ENCODE peak calls at places on chromosome 19, in six cellular contexts. Y is astrocyte of the spinal cord, J is breast epithelium, V is Caco-2, B is PC-3, X is heart right ventricle. Q is an unnamed sample.

GRCh38 chr19:5801796-5802616 is 2.9 kb upstream of the NRTN start:
- DNase-seq in V (no peak), B (no peak), Y (peak), X (no peak), J (no peak), Q (no peak)

GRCh38 chr19:15464394-15465385 is at the start of gene RASAL3:
- DNase-seq in Y (no peak), J (no peak), V (no peak), X (peak), B (no peak), Q (no peak)

GRCh38 chr19:19745496-19746285 is 12.8 kb upstream of the ZNF14 start:
- DNase-seq in J (no peak), V (no peak), B (no peak), X (no peak), Y (no peak), Q (no peak)

GRCh38 chr19:16542894-16543498 is 759 bp upstream of the CHERP start:
- DNase-seq in J (no peak), V (no peak), Y (no peak), B (no peak), X (no peak), Q (no peak)

GRCh38 chr19:4870025-4870700 is 2.7 kb upstream of the PLIN3 start:
- DNase-seq in X (peak), Y (peak), V (peak), J (no peak), B (peak), Q (no peak)

GRCh38 chr19:16886305-16886880 is 2.4 kb upstream of the F2RL3 start:
- DNase-seq in X (peak), Y (no peak), V (peak), B (peak), J (no peak), Q (no peak)

GRCh38 chr19:44588753-44589112 is 24.6 kb upstream of the IGSF23 start:
- DNase-seq in X (no peak), J (no peak), Y (no peak), V (no peak), B (peak), Q (no peak)

GRCh38 chr19:18385675-18386542 is at the start of gene GDF15:
- DNase-seq in B (peak), X (peak), V (peak), J (peak), Y (peak), Q (no peak)

GRCh38 chr19:18775586-18776287 is 15.4 kb downstream of the COMP start:
- DNase-seq in Y (peak), B (peak), V (no peak), J (no peak), X (no peak), Q (no peak)

GRCh38 chr19:56964526-56964925 is 124.0 kb upstream of the PEG3 start:
- DNase-seq in Y (no peak), J (no peak), V (no peak), X (no peak), B (no peak), Q (no peak)

GRCh38 chr19:45809643-45810159 is 5.4 kb downstream of the RSPH6A start:
- DNase-seq in J (no peak), B (peak), X (no peak), Y (peak), V (no peak), Q (no peak)

GRCh38 chr19:246551-246950 is 44.7 kb downstream of the PLPP2 start:
- DNase-seq in V (no peak), J (no peak), Y (no peak), X (no peak), B (no peak), Q (no peak)

GRCh38 chr19:12733907-12734214 is 623 bp downstream of the TRIR start:
- DNase-seq in B (no peak), V (no peak), X (no peak), Y (no peak), J (no peak), Q (no peak)

GRCh38 chr19:36421749-36422481 is 3.5 kb upstream of the ZFP82 start:
- DNase-seq in B (no peak), Y (peak), V (no peak), J (no peak), X (no peak), Q (no peak)

GRCh38 chr19:46984077-46985010 is 35.3 kb upstream of the NPAS1 start:
- DNase-seq in V (no peak), J (no peak), Y (no peak), B (peak), X (peak), Q (no peak)

GRCh38 chr19:50358483-50359431 is 6.7 kb downstream of the NAPSA start:
- DNase-seq in B (peak), J (no peak), X (peak), Y (peak), V (no peak), Q (peak)

GRCh38 chr19:13093407-13094284 is 9.0 kb downstream of the LYL1 start:
- DNase-seq in J (peak), B (peak), V (peak), X (peak), Y (peak), Q (peak)

GRCh38 chr19:18513868-18514267 is 8.0 kb downstream of the ELL start:
- DNase-seq in X (peak), Y (no peak), J (no peak), V (no peak), B (no peak), Q (no peak)

GRCh38 chr19:33819875-33820781 is 23.5 kb downstream of the KCTD15 start:
- DNase-seq in V (peak), B (peak), J (no peak), Y (peak), X (peak), Q (peak)

GRCh38 chr19:47994209-47994802 is at the start of gene ELSPBP1:
- DNase-seq in V (no peak), J (no peak), Y (no peak), X (no peak), B (no peak), Q (no peak)

GRCh38 chr19:20611866-20612265 is 46.3 kb upstream of the ZNF737 start:
- DNase-seq in J (no peak), B (no peak), V (no peak), Y (no peak), X (no peak), Q (no peak)

GRCh38 chr19:50537769-50538230 is 24.1 kb upstream of the ASPDH start:
- DNase-seq in V (peak), B (peak), X (peak), Y (peak), J (peak), Q (peak)

GRCh38 chr19:19270749-19271571 is 2.1 kb downstream of the TM6SF2 start:
- DNase-seq in V (no peak), X (no peak), B (no peak), Y (no peak), J (no peak), Q (no peak)

GRCh38 chr19:45474191-45474940 is 6.6 kb downstream of the FOSB start:
- DNase-seq in V (peak), J (no peak), Y (peak), X (no peak), B (no peak), Q (peak)

GRCh38 chr19:35301961-35302360 is 10.0 kb downstream of the MAG start:
- DNase-seq in J (no peak), V (no peak), B (no peak), Y (no peak), X (no peak), Q (no peak)

GRCh38 chr19:32581704-32582164 is 744 bp downstream of the PDCD5 start:
- DNase-seq in V (peak), B (peak), J (no peak), X (peak), Y (peak), Q (no peak)

GRCh38 chr19:54572696-54573311 is 786 bp upstream of the LILRA2 start:
- DNase-seq in Y (no peak), V (no peak), X (no peak), J (no peak), B (no peak), Q (no peak)

GRCh38 chr19:19155495-19156219 is 14.4 kb downstream of the MEF2B start:
- DNase-seq in X (no peak), J (no peak), V (no peak), Y (no peak), B (no peak), Q (no peak)

GRCh38 chr19:36418287-36419001 is at the start of gene ZFP82:
- DNase-seq in J (peak), Y (peak), V (peak), X (peak), B (peak), Q (peak)

GRCh38 chr19:23075031-23075733 is 41.6 kb upstream of the ZNF730 start:
- DNase-seq in J (no peak), X (peak), B (peak), Y (peak), V (peak), Q (no peak)

GRCh38 chr19:57171551-57172081 is 4.3 kb upstream of the DUXA start:
- DNase-seq in Y (peak), X (peak), B (peak), V (no peak), J (no peak), Q (peak)

GRCh38 chr19:5627395-5627904 is 4.6 kb downstream of the SAFB start:
- DNase-seq in V (no peak), B (no peak), Y (no peak), J (no peak), X (peak), Q (no peak)

GRCh38 chr19:392375-392970 is 16.5 kb downstream of the C2CD4C start:
- DNase-seq in Y (no peak), B (no peak), X (no peak), J (no peak), V (no peak), Q (no peak)

GRCh38 chr19:27975419-27976005 is 1237.4 kb downstream of the UQCRFS1 start:
- DNase-seq in J (no peak), X (no peak), V (no peak), B (no peak), Y (no peak), Q (no peak)
- TF ChIP-seq CTCF in J (no peak), X (no peak), V (no peak), B (no peak), Y (no peak), Q (no peak)

DNA sequence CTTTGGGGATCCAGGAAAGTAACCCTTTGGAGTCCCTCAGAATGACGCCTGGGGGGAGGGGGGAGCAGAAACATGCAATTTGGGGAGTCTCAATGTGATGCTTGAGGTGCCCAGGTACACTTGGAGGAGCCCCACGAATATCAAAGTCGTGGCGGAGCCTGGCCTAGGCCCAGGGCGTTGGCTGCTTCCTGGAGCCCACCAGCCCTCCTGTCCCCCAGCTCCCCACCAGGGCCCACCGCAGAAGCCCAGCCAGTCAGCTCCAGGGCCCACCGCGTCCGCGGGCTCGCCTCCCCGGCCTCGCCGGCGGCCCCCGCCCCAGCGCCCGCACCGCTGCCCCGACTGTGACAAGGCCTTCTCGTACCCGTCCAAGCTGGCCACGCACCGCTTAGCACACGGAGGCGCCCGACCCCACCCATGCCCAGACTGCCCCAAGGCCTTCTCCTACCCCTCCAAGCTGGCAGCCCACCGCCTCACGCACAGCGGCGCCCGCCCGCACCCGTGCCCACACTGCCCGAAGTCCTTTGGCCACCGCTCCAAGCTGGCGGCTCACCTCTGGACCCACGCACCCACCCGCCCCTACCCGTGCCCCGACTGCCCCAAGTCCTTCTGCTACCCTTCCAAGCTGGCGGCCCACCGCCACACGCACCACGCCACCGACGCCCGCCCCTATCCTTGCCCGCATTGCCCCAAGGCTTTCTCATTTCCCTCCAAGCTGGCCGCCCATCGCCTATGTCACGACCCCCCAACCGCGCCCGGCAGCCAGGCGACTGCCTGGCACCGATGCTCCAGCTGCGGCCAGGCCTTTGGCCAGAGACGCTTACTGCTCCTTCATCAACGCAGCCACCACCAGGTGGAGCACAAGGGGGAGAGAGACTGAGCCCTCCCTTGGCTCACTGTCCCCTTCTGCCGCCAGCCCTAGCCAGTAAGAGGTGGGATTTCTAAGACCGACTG is 2.1 kb downstream of the ZNF575 start:
- DNase-seq in Y (peak), V (peak), X (peak), J (peak), B (peak), Q (peak)
- TF ChIP-seq CTCF in Y (peak), V (peak), X (peak), J (peak), B (peak), Q (peak)

DNA sequence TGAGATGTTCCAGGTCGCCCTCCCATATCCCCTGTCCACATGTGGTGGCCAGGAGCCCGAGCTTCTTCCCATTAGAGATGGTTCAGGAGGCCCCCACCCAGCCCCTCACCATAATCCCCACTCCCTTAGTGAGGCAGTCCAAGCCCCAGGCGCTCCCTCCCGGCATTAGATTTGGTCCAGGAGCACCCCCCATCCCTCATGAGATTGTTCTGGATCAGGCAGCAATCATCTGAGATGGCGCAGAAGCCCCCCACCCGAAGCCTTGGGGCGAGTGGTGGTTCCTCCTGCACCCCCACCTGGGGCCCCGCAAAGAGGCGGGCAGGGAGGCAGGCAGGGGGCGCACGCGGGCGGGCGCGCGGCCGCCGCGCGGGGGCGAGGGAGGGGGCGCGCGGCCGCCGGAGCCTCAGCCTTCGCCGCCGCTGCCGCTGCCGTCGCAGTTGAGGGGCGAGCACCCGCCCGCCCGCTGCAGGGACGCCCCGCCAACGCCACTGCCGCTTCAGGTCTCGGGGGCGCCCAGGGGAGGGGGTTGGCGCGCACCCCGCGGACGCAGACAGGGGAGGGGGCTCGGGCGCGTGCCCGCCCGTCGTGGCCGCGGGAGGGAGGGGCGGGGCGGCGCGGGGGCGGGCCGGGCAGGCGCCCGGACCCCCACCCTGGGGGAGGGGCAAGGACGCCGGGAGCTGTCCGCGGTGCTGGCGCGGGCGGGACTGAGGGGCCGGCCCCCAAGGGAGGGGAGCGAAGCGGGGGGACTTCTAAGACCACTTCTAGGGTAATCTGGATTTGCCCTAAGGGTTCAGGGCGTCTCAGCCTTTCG is 46.4 kb upstream of the SHKBP1 start:
- DNase-seq in B (no peak), Y (no peak), V (peak), J (no peak), X (peak), Q (peak)
- TF ChIP-seq CTCF in B (peak), Y (peak), V (peak), J (no peak), X (no peak), Q (no peak)

DNA sequence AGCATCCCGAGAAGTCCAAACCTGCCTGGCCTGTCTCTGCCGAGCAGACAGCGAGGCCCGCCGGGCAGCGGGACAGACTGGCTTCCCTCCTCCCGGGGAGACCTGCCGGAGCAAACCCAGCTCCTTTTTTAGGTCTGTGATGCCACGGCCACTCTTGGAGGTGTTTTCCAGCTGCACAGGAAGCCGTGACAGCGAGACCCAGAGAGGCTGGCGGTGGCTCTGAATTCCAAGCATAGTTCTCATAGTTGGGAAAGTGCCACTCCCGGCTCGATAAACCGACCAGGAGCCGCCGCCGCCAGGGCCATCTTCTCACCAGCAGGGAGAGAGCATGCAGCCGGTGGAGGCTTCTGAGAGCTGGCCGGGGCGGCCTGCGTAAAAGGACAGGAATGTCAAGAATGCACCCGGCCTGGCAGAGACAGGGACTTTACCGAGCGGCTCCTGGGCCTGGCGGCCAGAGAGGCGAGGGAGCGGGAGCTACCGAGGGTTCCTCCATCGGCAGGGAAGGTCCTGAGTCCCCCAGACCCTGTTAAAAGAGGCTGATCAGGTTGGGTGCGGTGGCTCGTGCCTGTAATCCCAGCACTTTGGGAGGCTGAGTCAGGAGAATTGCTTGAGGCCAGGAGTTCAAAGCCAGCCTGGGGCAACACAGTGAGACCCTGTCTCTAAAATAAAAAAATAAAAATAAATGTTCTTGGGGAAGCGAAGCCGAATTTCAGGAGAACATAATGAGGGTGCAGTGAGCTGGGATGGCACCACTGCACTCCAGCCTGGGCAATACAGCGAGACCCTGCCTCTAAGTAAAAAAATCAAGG is 64.9 kb downstream of the GADD45B start:
- DNase-seq in Y (peak), X (peak), B (peak), J (peak), V (peak), Q (no peak)
- TF ChIP-seq CTCF in Y (peak), X (no peak), B (no peak), J (peak), V (peak), Q (no peak)

DNA sequence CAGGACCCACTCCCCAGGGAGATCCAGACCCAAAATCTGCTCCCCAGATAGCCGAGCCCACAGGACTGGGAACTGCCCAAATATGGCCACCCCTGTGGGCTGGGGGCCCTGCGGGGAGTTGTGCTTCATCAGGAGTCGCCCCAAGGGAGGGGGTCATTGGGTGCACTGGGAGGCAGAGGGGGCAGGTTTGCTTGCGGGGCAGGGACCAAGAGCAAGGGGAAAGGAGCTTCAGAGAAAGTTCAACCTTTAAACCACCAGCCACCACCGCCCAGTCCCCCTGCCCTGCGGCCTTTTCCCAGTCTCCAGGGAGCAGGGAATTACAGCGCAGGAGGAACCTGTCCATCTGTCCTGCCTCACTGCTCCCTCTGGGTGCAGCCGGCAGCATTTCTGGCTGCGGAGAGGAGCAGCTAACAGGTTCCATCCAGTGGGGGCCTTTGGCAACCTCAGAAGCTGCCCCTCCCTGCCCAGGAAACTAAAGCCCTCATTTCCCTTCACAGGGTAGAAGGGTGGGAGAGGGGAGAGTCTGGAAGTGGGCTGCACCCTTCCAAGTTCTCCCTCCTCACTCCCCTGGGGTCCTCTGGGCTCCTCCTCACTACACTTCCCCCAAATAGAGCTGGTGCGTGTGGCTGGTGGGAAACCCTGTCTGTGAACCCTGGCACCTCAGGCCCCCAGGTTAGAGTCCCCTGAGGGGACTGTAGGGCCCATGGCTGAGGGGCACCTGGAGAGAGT is 13.8 kb upstream of the ASF1B start:
- DNase-seq in J (no peak), V (no peak), X (no peak), B (no peak), Y (no peak), Q (no peak)
- TF ChIP-seq CTCF in J (no peak), V (no peak), X (no peak), B (no peak), Y (no peak), Q (no peak)